ENCODE peak calls at places on chromosomes 12 and 14, in eight cellular contexts. One of them, this sample, is unnamed.

GRCh38 chr14:106506901-106507305 is 980.5 kb downstream of the TMEM121 start:
- DNase-seq in amniotic epithelial cell: no peak
- DNase-seq in ureter: no peak
- DNase-seq in left lobe of liver: no peak
- DNase-seq in 8988T: no peak
- DNase-seq in GM23248: no peak
- DNase-seq in SW 1271: no peak
- DNase-seq in omental fat pad: no peak
- DNase-seq in this sample: no peak

GRCh38 chr12:118430516-118430915 is 54.2 kb downstream of the SUDS3 start:
- DNase-seq in amniotic epithelial cell: no peak
- DNase-seq in ureter: no peak
- DNase-seq in left lobe of liver: no peak
- DNase-seq in 8988T: no peak
- DNase-seq in GM23248: peak
- DNase-seq in SW 1271: no peak
- DNase-seq in omental fat pad: no peak
- DNase-seq in this sample: peak

GRCh38 chr12:49868952-49869815 is 26.3 kb upstream of the BCDIN3D start:
- DNase-seq in amniotic epithelial cell: peak
- DNase-seq in ureter: peak
- DNase-seq in left lobe of liver: no peak
- DNase-seq in 8988T: no peak
- DNase-seq in GM23248: peak
- DNase-seq in SW 1271: no peak
- DNase-seq in omental fat pad: peak
- DNase-seq in this sample: peak

GRCh38 chr14:100066984-100067383 is 1.8 kb downstream of the EVL start:
- DNase-seq in amniotic epithelial cell: no peak
- DNase-seq in ureter: no peak
- DNase-seq in left lobe of liver: no peak
- DNase-seq in 8988T: no peak
- DNase-seq in GM23248: no peak
- DNase-seq in SW 1271: no peak
- DNase-seq in omental fat pad: no peak
- DNase-seq in this sample: no peak

GRCh38 chr12:19444097-19444496 is 4.8 kb downstream of the AEBP2 start:
- DNase-seq in amniotic epithelial cell: no peak
- DNase-seq in ureter: no peak
- DNase-seq in left lobe of liver: no peak
- DNase-seq in 8988T: no peak
- DNase-seq in GM23248: no peak
- DNase-seq in SW 1271: no peak
- DNase-seq in omental fat pad: no peak
- DNase-seq in this sample: peak

GRCh38 chr14:56117765-56118610 is at the start of gene PELI2:
- DNase-seq in amniotic epithelial cell: peak
- DNase-seq in ureter: peak
- DNase-seq in left lobe of liver: peak
- DNase-seq in 8988T: peak
- DNase-seq in GM23248: peak
- DNase-seq in SW 1271: peak
- DNase-seq in omental fat pad: peak
- DNase-seq in this sample: peak

GRCh38 chr12:32102234-32102633 is 4.4 kb upstream of the BICD1 start:
- DNase-seq in amniotic epithelial cell: no peak
- DNase-seq in ureter: no peak
- DNase-seq in left lobe of liver: no peak
- DNase-seq in 8988T: no peak
- DNase-seq in GM23248: peak
- DNase-seq in SW 1271: no peak
- DNase-seq in omental fat pad: no peak
- DNase-seq in this sample: peak

GRCh38 chr12:34291426-34291901 is 269.2 kb downstream of the ALG10 start:
- DNase-seq in amniotic epithelial cell: no peak
- DNase-seq in ureter: no peak
- DNase-seq in left lobe of liver: peak
- DNase-seq in 8988T: no peak
- DNase-seq in GM23248: no peak
- DNase-seq in SW 1271: no peak
- DNase-seq in omental fat pad: no peak
- DNase-seq in this sample: no peak

GRCh38 chr12:10205251-10205807 is 7.3 kb upstream of the GABARAPL1 start:
- DNase-seq in amniotic epithelial cell: peak
- DNase-seq in ureter: no peak
- DNase-seq in left lobe of liver: no peak
- DNase-seq in 8988T: no peak
- DNase-seq in GM23248: peak
- DNase-seq in SW 1271: peak
- DNase-seq in omental fat pad: no peak
- DNase-seq in this sample: peak

GRCh38 chr12:98559666-98560065 is 33.8 kb upstream of the SLC25A3 start:
- DNase-seq in amniotic epithelial cell: no peak
- DNase-seq in ureter: no peak
- DNase-seq in left lobe of liver: no peak
- DNase-seq in 8988T: no peak
- DNase-seq in GM23248: no peak
- DNase-seq in SW 1271: no peak
- DNase-seq in omental fat pad: no peak
- DNase-seq in this sample: no peak

GRCh38 chr12:12736759-12737676 is 19.9 kb downstream of the CDKN1B start:
- DNase-seq in amniotic epithelial cell: peak
- DNase-seq in ureter: no peak
- DNase-seq in left lobe of liver: no peak
- DNase-seq in 8988T: no peak
- DNase-seq in GM23248: peak
- DNase-seq in SW 1271: peak
- DNase-seq in omental fat pad: no peak
- DNase-seq in this sample: peak

GRCh38 chr12:48712209-48712608 is 4.3 kb downstream of the CCNT1 start:
- DNase-seq in amniotic epithelial cell: no peak
- DNase-seq in ureter: no peak
- DNase-seq in left lobe of liver: no peak
- DNase-seq in 8988T: no peak
- DNase-seq in GM23248: no peak
- DNase-seq in SW 1271: no peak
- DNase-seq in omental fat pad: no peak
- DNase-seq in this sample: no peak

GRCh38 chr14:100824156-100824555 is 1.8 kb upstream of the MEG3 start:
- DNase-seq in amniotic epithelial cell: peak
- DNase-seq in ureter: no peak
- DNase-seq in left lobe of liver: no peak
- DNase-seq in 8988T: no peak
- DNase-seq in GM23248: no peak
- DNase-seq in SW 1271: no peak
- DNase-seq in omental fat pad: no peak
- DNase-seq in this sample: peak